ENCODE peak calls at places on chromosomes 3 and 15, in four cellular contexts. One of them, this sample, is unnamed.

GRCh38 chr15:60044636-60045273 is 40.6 kb downstream of the FOXB1 start:
- DNase-seq in MCF 10A: peak
- DNase-seq in LoVo: peak
- DNase-seq in left colon: no peak
- DNase-seq in this sample: no peak

GRCh38 chr3:127071597-127072001 is 88.7 kb downstream of the PLXNA1 start:
- DNase-seq in MCF 10A: no peak
- DNase-seq in LoVo: no peak
- DNase-seq in left colon: no peak
- DNase-seq in this sample: no peak

GRCh38 chr3:16318216-16318615 is 53.2 kb downstream of the OXNAD1 start:
- DNase-seq in MCF 10A: no peak
- DNase-seq in LoVo: no peak
- DNase-seq in left colon: no peak
- DNase-seq in this sample: no peak

GRCh38 chr15:47383102-47383501 is 334.2 kb upstream of the SEMA6D start:
- DNase-seq in MCF 10A: no peak
- DNase-seq in LoVo: no peak
- DNase-seq in left colon: no peak
- DNase-seq in this sample: no peak

GRCh38 chr3:184361932-184362667 is 590 bp downstream of the POLR2H start:
- DNase-seq in MCF 10A: peak
- DNase-seq in LoVo: peak
- DNase-seq in left colon: peak
- DNase-seq in this sample: peak

GRCh38 chr15:96332854-96333193 is 2.3 kb downstream of the NR2F2 start:
- DNase-seq in MCF 10A: peak
- DNase-seq in LoVo: no peak
- DNase-seq in left colon: no peak
- DNase-seq in this sample: no peak

GRCh38 chr3:57796261-57796660 is 40.2 kb downstream of the SLMAP start:
- DNase-seq in MCF 10A: no peak
- DNase-seq in LoVo: no peak
- DNase-seq in left colon: no peak
- DNase-seq in this sample: no peak

GRCh38 chr3:72223116-72223515 is 438.2 kb upstream of the PROK2 start:
- DNase-seq in MCF 10A: no peak
- DNase-seq in LoVo: no peak
- DNase-seq in left colon: no peak
- DNase-seq in this sample: no peak

GRCh38 chr3:129888739-129889138 is 4.8 kb downstream of the TMCC1 start:
- DNase-seq in MCF 10A: peak
- DNase-seq in LoVo: peak
- DNase-seq in left colon: no peak
- DNase-seq in this sample: no peak

GRCh38 chr3:72274511-72275295 is 489.8 kb upstream of the PROK2 start:
- DNase-seq in MCF 10A: peak
- DNase-seq in LoVo: peak
- DNase-seq in left colon: peak
- DNase-seq in this sample: peak

This sample was measured in mucosa of descending colon.